ENCODE peak calls at places on chromosomes 6 and 20, in ten cellular contexts. One of them, this sample, is unnamed.

GRCh38 chr6:93468291-93468690 is 48.9 kb upstream of the EPHA7 start:
- DNase-seq in effector CD4-positive, alpha-beta T cell: no peak
- DNase-seq in Calu3: no peak
- DNase-seq in choroid plexus epithelial cell: peak; percentile 64
- DNase-seq in naive thymus-derived CD8-positive, alpha-beta T cell: no peak
- DNase-seq in heart right ventricle: no peak
- DNase-seq in stimulated activated naive CD8-positive, alpha-beta T cell treated with anti-CD3 and anti-CD28 coated beads, Interleukin-15, Interleukin-2, amounts not matched to agents 100 U/mL and 50 U/mL, for 24 hours: no peak
- DNase-seq in activated T-helper 1 cell treated with anti-CD3 and anti-CD28 coated beads, Interleukin-2, amount 50 U/mL, for 16 hours: no peak
- DNase-seq in astrocyte of the spinal cord: peak; percentile 84
- DNase-seq in NCI-H1105: no peak
- DNase-seq in this sample: no peak

GRCh38 chr20:32190608-32191415 is 16.7 kb downstream of the PLAGL2 start:
- DNase-seq in effector CD4-positive, alpha-beta T cell: no peak
- DNase-seq in Calu3: no peak
- DNase-seq in choroid plexus epithelial cell: peak; percentile 23
- DNase-seq in naive thymus-derived CD8-positive, alpha-beta T cell: no peak
- DNase-seq in heart right ventricle: no peak
- DNase-seq in stimulated activated naive CD8-positive, alpha-beta T cell treated with anti-CD3 and anti-CD28 coated beads, Interleukin-15, Interleukin-2, amounts not matched to agents 100 U/mL and 50 U/mL, for 24 hours: no peak
- DNase-seq in activated T-helper 1 cell treated with anti-CD3 and anti-CD28 coated beads, Interleukin-2, amount 50 U/mL, for 16 hours: no peak
- DNase-seq in astrocyte of the spinal cord: no peak
- DNase-seq in NCI-H1105: peak; percentile 11
- DNase-seq in this sample: no peak

GRCh38 chr6:108737594-108738546 is 110.4 kb upstream of the ARMC2 start:
- DNase-seq in effector CD4-positive, alpha-beta T cell: no peak
- DNase-seq in Calu3: peak; percentile 83
- DNase-seq in choroid plexus epithelial cell: peak; percentile 92
- DNase-seq in naive thymus-derived CD8-positive, alpha-beta T cell: no peak
- DNase-seq in heart right ventricle: no peak
- DNase-seq in stimulated activated naive CD8-positive, alpha-beta T cell treated with anti-CD3 and anti-CD28 coated beads, Interleukin-15, Interleukin-2, amounts not matched to agents 100 U/mL and 50 U/mL, for 24 hours: peak; percentile 15
- DNase-seq in activated T-helper 1 cell treated with anti-CD3 and anti-CD28 coated beads, Interleukin-2, amount 50 U/mL, for 16 hours: no peak
- DNase-seq in astrocyte of the spinal cord: peak; percentile 85
- DNase-seq in NCI-H1105: no peak
- DNase-seq in this sample: no peak

GRCh38 chr20:20358801-20359200 is 9.1 kb upstream of the INSM1 start:
- DNase-seq in effector CD4-positive, alpha-beta T cell: no peak
- DNase-seq in Calu3: no peak
- DNase-seq in choroid plexus epithelial cell: no peak
- DNase-seq in naive thymus-derived CD8-positive, alpha-beta T cell: no peak
- DNase-seq in heart right ventricle: no peak
- DNase-seq in stimulated activated naive CD8-positive, alpha-beta T cell treated with anti-CD3 and anti-CD28 coated beads, Interleukin-15, Interleukin-2, amounts not matched to agents 100 U/mL and 50 U/mL, for 24 hours: no peak
- DNase-seq in activated T-helper 1 cell treated with anti-CD3 and anti-CD28 coated beads, Interleukin-2, amount 50 U/mL, for 16 hours: no peak
- DNase-seq in astrocyte of the spinal cord: no peak
- DNase-seq in NCI-H1105: peak; percentile 92
- DNase-seq in this sample: no peak

GRCh38 chr6:80622641-80623040 is 516.2 kb downstream of the BCKDHB start:
- DNase-seq in effector CD4-positive, alpha-beta T cell: no peak
- DNase-seq in Calu3: peak; percentile 66
- DNase-seq in choroid plexus epithelial cell: no peak
- DNase-seq in naive thymus-derived CD8-positive, alpha-beta T cell: no peak
- DNase-seq in heart right ventricle: peak; percentile 34
- DNase-seq in stimulated activated naive CD8-positive, alpha-beta T cell treated with anti-CD3 and anti-CD28 coated beads, Interleukin-15, Interleukin-2, amounts not matched to agents 100 U/mL and 50 U/mL, for 24 hours: no peak
- DNase-seq in activated T-helper 1 cell treated with anti-CD3 and anti-CD28 coated beads, Interleukin-2, amount 50 U/mL, for 16 hours: no peak
- DNase-seq in astrocyte of the spinal cord: no peak
- DNase-seq in NCI-H1105: no peak
- DNase-seq in this sample: no peak

GRCh38 chr6:24325978-24326377 is 31.9 kb downstream of the DCDC2 start:
- DNase-seq in effector CD4-positive, alpha-beta T cell: no peak
- DNase-seq in Calu3: no peak
- DNase-seq in choroid plexus epithelial cell: no peak
- DNase-seq in naive thymus-derived CD8-positive, alpha-beta T cell: no peak
- DNase-seq in heart right ventricle: no peak
- DNase-seq in stimulated activated naive CD8-positive, alpha-beta T cell treated with anti-CD3 and anti-CD28 coated beads, Interleukin-15, Interleukin-2, amounts not matched to agents 100 U/mL and 50 U/mL, for 24 hours: no peak
- DNase-seq in activated T-helper 1 cell treated with anti-CD3 and anti-CD28 coated beads, Interleukin-2, amount 50 U/mL, for 16 hours: no peak
- DNase-seq in astrocyte of the spinal cord: no peak
- DNase-seq in NCI-H1105: no peak
- DNase-seq in this sample: no peak

GRCh38 chr6:79719248-79719975 is 88.3 kb downstream of the SH3BGRL2 start:
- DNase-seq in effector CD4-positive, alpha-beta T cell: no peak
- DNase-seq in Calu3: peak; percentile 10
- DNase-seq in choroid plexus epithelial cell: peak; percentile 55
- DNase-seq in naive thymus-derived CD8-positive, alpha-beta T cell: no peak
- DNase-seq in heart right ventricle: no peak
- DNase-seq in stimulated activated naive CD8-positive, alpha-beta T cell treated with anti-CD3 and anti-CD28 coated beads, Interleukin-15, Interleukin-2, amounts not matched to agents 100 U/mL and 50 U/mL, for 24 hours: no peak
- DNase-seq in activated T-helper 1 cell treated with anti-CD3 and anti-CD28 coated beads, Interleukin-2, amount 50 U/mL, for 16 hours: no peak
- DNase-seq in astrocyte of the spinal cord: peak; percentile 63
- DNase-seq in NCI-H1105: no peak
- DNase-seq in this sample: no peak

GRCh38 chr20:49340161-49340966 is 62.5 kb upstream of the ZNFX1 start:
- DNase-seq in effector CD4-positive, alpha-beta T cell: no peak
- DNase-seq in Calu3: no peak
- DNase-seq in choroid plexus epithelial cell: no peak
- DNase-seq in naive thymus-derived CD8-positive, alpha-beta T cell: no peak
- DNase-seq in heart right ventricle: no peak
- DNase-seq in stimulated activated naive CD8-positive, alpha-beta T cell treated with anti-CD3 and anti-CD28 coated beads, Interleukin-15, Interleukin-2, amounts not matched to agents 100 U/mL and 50 U/mL, for 24 hours: no peak
- DNase-seq in activated T-helper 1 cell treated with anti-CD3 and anti-CD28 coated beads, Interleukin-2, amount 50 U/mL, for 16 hours: no peak
- DNase-seq in astrocyte of the spinal cord: no peak
- DNase-seq in NCI-H1105: no peak
- DNase-seq in this sample: no peak

GRCh38 chr20:12824353-12824752 is 184.4 kb upstream of the SPTLC3 start:
- DNase-seq in effector CD4-positive, alpha-beta T cell: no peak
- DNase-seq in Calu3: no peak
- DNase-seq in choroid plexus epithelial cell: peak; percentile 25
- DNase-seq in naive thymus-derived CD8-positive, alpha-beta T cell: no peak
- DNase-seq in heart right ventricle: no peak
- DNase-seq in stimulated activated naive CD8-positive, alpha-beta T cell treated with anti-CD3 and anti-CD28 coated beads, Interleukin-15, Interleukin-2, amounts not matched to agents 100 U/mL and 50 U/mL, for 24 hours: no peak
- DNase-seq in activated T-helper 1 cell treated with anti-CD3 and anti-CD28 coated beads, Interleukin-2, amount 50 U/mL, for 16 hours: no peak
- DNase-seq in astrocyte of the spinal cord: peak; percentile 4
- DNase-seq in NCI-H1105: no peak
- DNase-seq in this sample: no peak

GRCh38 chr6:24667378-24667803 is 514 bp downstream of the ACOT13 start:
- DNase-seq in effector CD4-positive, alpha-beta T cell: no peak
- DNase-seq in Calu3: peak; percentile 34
- DNase-seq in choroid plexus epithelial cell: peak; percentile 72
- DNase-seq in naive thymus-derived CD8-positive, alpha-beta T cell: no peak
- DNase-seq in heart right ventricle: no peak
- DNase-seq in stimulated activated naive CD8-positive, alpha-beta T cell treated with anti-CD3 and anti-CD28 coated beads, Interleukin-15, Interleukin-2, amounts not matched to agents 100 U/mL and 50 U/mL, for 24 hours: no peak
- DNase-seq in activated T-helper 1 cell treated with anti-CD3 and anti-CD28 coated beads, Interleukin-2, amount 50 U/mL, for 16 hours: no peak
- DNase-seq in astrocyte of the spinal cord: no peak
- DNase-seq in NCI-H1105: no peak
- DNase-seq in this sample: no peak

GRCh38 chr6:97294451-97294850 is 11.4 kb upstream of the MMS22L start:
- DNase-seq in effector CD4-positive, alpha-beta T cell: no peak
- DNase-seq in Calu3: no peak
- DNase-seq in choroid plexus epithelial cell: peak; percentile 13
- DNase-seq in naive thymus-derived CD8-positive, alpha-beta T cell: no peak
- DNase-seq in heart right ventricle: no peak
- DNase-seq in stimulated activated naive CD8-positive, alpha-beta T cell treated with anti-CD3 and anti-CD28 coated beads, Interleukin-15, Interleukin-2, amounts not matched to agents 100 U/mL and 50 U/mL, for 24 hours: no peak
- DNase-seq in activated T-helper 1 cell treated with anti-CD3 and anti-CD28 coated beads, Interleukin-2, amount 50 U/mL, for 16 hours: no peak
- DNase-seq in astrocyte of the spinal cord: peak; percentile 29
- DNase-seq in NCI-H1105: no peak
- DNase-seq in this sample: no peak

GRCh38 chr6:37368961-37369320 is 15.2 kb downstream of the RNF8 start:
- DNase-seq in effector CD4-positive, alpha-beta T cell: no peak
- DNase-seq in Calu3: no peak
- DNase-seq in choroid plexus epithelial cell: no peak
- DNase-seq in naive thymus-derived CD8-positive, alpha-beta T cell: no peak
- DNase-seq in heart right ventricle: no peak
- DNase-seq in stimulated activated naive CD8-positive, alpha-beta T cell treated with anti-CD3 and anti-CD28 coated beads, Interleukin-15, Interleukin-2, amounts not matched to agents 100 U/mL and 50 U/mL, for 24 hours: no peak
- DNase-seq in activated T-helper 1 cell treated with anti-CD3 and anti-CD28 coated beads, Interleukin-2, amount 50 U/mL, for 16 hours: no peak
- DNase-seq in astrocyte of the spinal cord: no peak
- DNase-seq in NCI-H1105: no peak
- DNase-seq in this sample: no peak

GRCh38 chr6:31814677-31815024 is 432 bp downstream of the HSPA1L start:
- DNase-seq in effector CD4-positive, alpha-beta T cell: peak; percentile 56
- DNase-seq in Calu3: peak; percentile 99
- DNase-seq in choroid plexus epithelial cell: peak; percentile 97
- DNase-seq in naive thymus-derived CD8-positive, alpha-beta T cell: peak; percentile 53
- DNase-seq in heart right ventricle: peak; percentile 93
- DNase-seq in stimulated activated naive CD8-positive, alpha-beta T cell treated with anti-CD3 and anti-CD28 coated beads, Interleukin-15, Interleukin-2, amounts not matched to agents 100 U/mL and 50 U/mL, for 24 hours: peak; percentile 78
- DNase-seq in activated T-helper 1 cell treated with anti-CD3 and anti-CD28 coated beads, Interleukin-2, amount 50 U/mL, for 16 hours: peak; percentile 42
- DNase-seq in astrocyte of the spinal cord: peak; percentile 98
- DNase-seq in NCI-H1105: peak; percentile 95
- DNase-seq in this sample: peak; percentile 95

GRCh38 chr6:25052181-25052580 is 116.4 kb upstream of the RIPOR2 start:
- DNase-seq in effector CD4-positive, alpha-beta T cell: no peak
- DNase-seq in Calu3: peak; percentile 62
- DNase-seq in choroid plexus epithelial cell: no peak
- DNase-seq in naive thymus-derived CD8-positive, alpha-beta T cell: no peak
- DNase-seq in heart right ventricle: no peak
- DNase-seq in stimulated activated naive CD8-positive, alpha-beta T cell treated with anti-CD3 and anti-CD28 coated beads, Interleukin-15, Interleukin-2, amounts not matched to agents 100 U/mL and 50 U/mL, for 24 hours: no peak
- DNase-seq in activated T-helper 1 cell treated with anti-CD3 and anti-CD28 coated beads, Interleukin-2, amount 50 U/mL, for 16 hours: no peak
- DNase-seq in astrocyte of the spinal cord: no peak
- DNase-seq in NCI-H1105: no peak
- DNase-seq in this sample: no peak

GRCh38 chr6:153062516-153062915 is 60.0 kb upstream of the MTRF1L start:
- DNase-seq in effector CD4-positive, alpha-beta T cell: no peak
- DNase-seq in Calu3: no peak
- DNase-seq in choroid plexus epithelial cell: no peak
- DNase-seq in naive thymus-derived CD8-positive, alpha-beta T cell: no peak
- DNase-seq in heart right ventricle: no peak
- DNase-seq in stimulated activated naive CD8-positive, alpha-beta T cell treated with anti-CD3 and anti-CD28 coated beads, Interleukin-15, Interleukin-2, amounts not matched to agents 100 U/mL and 50 U/mL, for 24 hours: no peak
- DNase-seq in activated T-helper 1 cell treated with anti-CD3 and anti-CD28 coated beads, Interleukin-2, amount 50 U/mL, for 16 hours: no peak
- DNase-seq in astrocyte of the spinal cord: no peak
- DNase-seq in NCI-H1105: no peak
- DNase-seq in this sample: no peak

GRCh38 chr6:42339991-42340401 is 111.7 kb downstream of the TRERF1 start:
- DNase-seq in effector CD4-positive, alpha-beta T cell: no peak
- DNase-seq in Calu3: no peak
- DNase-seq in choroid plexus epithelial cell: no peak
- DNase-seq in naive thymus-derived CD8-positive, alpha-beta T cell: no peak
- DNase-seq in heart right ventricle: no peak
- DNase-seq in stimulated activated naive CD8-positive, alpha-beta T cell treated with anti-CD3 and anti-CD28 coated beads, Interleukin-15, Interleukin-2, amounts not matched to agents 100 U/mL and 50 U/mL, for 24 hours: peak; percentile 40
- DNase-seq in activated T-helper 1 cell treated with anti-CD3 and anti-CD28 coated beads, Interleukin-2, amount 50 U/mL, for 16 hours: no peak
- DNase-seq in astrocyte of the spinal cord: no peak
- DNase-seq in NCI-H1105: no peak
- DNase-seq in this sample: no peak

GRCh38 chr6:10441004-10441654 is 26.3 kb upstream of the TFAP2A start:
- DNase-seq in effector CD4-positive, alpha-beta T cell: no peak
- DNase-seq in Calu3: peak; percentile 75
- DNase-seq in choroid plexus epithelial cell: peak; percentile 89
- DNase-seq in naive thymus-derived CD8-positive, alpha-beta T cell: no peak
- DNase-seq in heart right ventricle: no peak
- DNase-seq in stimulated activated naive CD8-positive, alpha-beta T cell treated with anti-CD3 and anti-CD28 coated beads, Interleukin-15, Interleukin-2, amounts not matched to agents 100 U/mL and 50 U/mL, for 24 hours: no peak
- DNase-seq in activated T-helper 1 cell treated with anti-CD3 and anti-CD28 coated beads, Interleukin-2, amount 50 U/mL, for 16 hours: no peak
- DNase-seq in astrocyte of the spinal cord: peak; percentile 89
- DNase-seq in NCI-H1105: no peak
- DNase-seq in this sample: no peak

GRCh38 chr6:111358454-111358853 is 124.6 kb downstream of the REV3L start:
- DNase-seq in effector CD4-positive, alpha-beta T cell: no peak
- DNase-seq in Calu3: no peak
- DNase-seq in choroid plexus epithelial cell: no peak
- DNase-seq in naive thymus-derived CD8-positive, alpha-beta T cell: no peak
- DNase-seq in heart right ventricle: no peak
- DNase-seq in stimulated activated naive CD8-positive, alpha-beta T cell treated with anti-CD3 and anti-CD28 coated beads, Interleukin-15, Interleukin-2, amounts not matched to agents 100 U/mL and 50 U/mL, for 24 hours: no peak
- DNase-seq in activated T-helper 1 cell treated with anti-CD3 and anti-CD28 coated beads, Interleukin-2, amount 50 U/mL, for 16 hours: no peak
- DNase-seq in astrocyte of the spinal cord: no peak
- DNase-seq in NCI-H1105: no peak
- DNase-seq in this sample: no peak

GRCh38 chr6:158667360-158667981 is 17.6 kb downstream of the SYTL3 start:
- DNase-seq in effector CD4-positive, alpha-beta T cell: no peak
- DNase-seq in Calu3: no peak
- DNase-seq in choroid plexus epithelial cell: no peak
- DNase-seq in naive thymus-derived CD8-positive, alpha-beta T cell: no peak
- DNase-seq in heart right ventricle: no peak
- DNase-seq in stimulated activated naive CD8-positive, alpha-beta T cell treated with anti-CD3 and anti-CD28 coated beads, Interleukin-15, Interleukin-2, amounts not matched to agents 100 U/mL and 50 U/mL, for 24 hours: no peak
- DNase-seq in activated T-helper 1 cell treated with anti-CD3 and anti-CD28 coated beads, Interleukin-2, amount 50 U/mL, for 16 hours: no peak
- DNase-seq in astrocyte of the spinal cord: no peak
- DNase-seq in NCI-H1105: no peak
- DNase-seq in this sample: no peak

GRCh38 chr20:14919473-14920157 is 582.2 kb upstream of the FLRT3 start:
- DNase-seq in effector CD4-positive, alpha-beta T cell: no peak
- DNase-seq in Calu3: peak; percentile 24
- DNase-seq in choroid plexus epithelial cell: no peak
- DNase-seq in naive thymus-derived CD8-positive, alpha-beta T cell: no peak
- DNase-seq in heart right ventricle: no peak
- DNase-seq in stimulated activated naive CD8-positive, alpha-beta T cell treated with anti-CD3 and anti-CD28 coated beads, Interleukin-15, Interleukin-2, amounts not matched to agents 100 U/mL and 50 U/mL, for 24 hours: no peak
- DNase-seq in activated T-helper 1 cell treated with anti-CD3 and anti-CD28 coated beads, Interleukin-2, amount 50 U/mL, for 16 hours: no peak
- DNase-seq in astrocyte of the spinal cord: no peak
- DNase-seq in NCI-H1105: peak; percentile 78
- DNase-seq in this sample: no peak

GRCh38 chr6:30513451-30513850 is 24.1 kb downstream of the HLA-E start:
- DNase-seq in effector CD4-positive, alpha-beta T cell: no peak
- DNase-seq in Calu3: no peak
- DNase-seq in choroid plexus epithelial cell: no peak
- DNase-seq in naive thymus-derived CD8-positive, alpha-beta T cell: no peak
- DNase-seq in heart right ventricle: no peak
- DNase-seq in stimulated activated naive CD8-positive, alpha-beta T cell treated with anti-CD3 and anti-CD28 coated beads, Interleukin-15, Interleukin-2, amounts not matched to agents 100 U/mL and 50 U/mL, for 24 hours: no peak
- DNase-seq in activated T-helper 1 cell treated with anti-CD3 and anti-CD28 coated beads, Interleukin-2, amount 50 U/mL, for 16 hours: no peak
- DNase-seq in astrocyte of the spinal cord: no peak
- DNase-seq in NCI-H1105: no peak
- DNase-seq in this sample: no peak

GRCh38 chr20:62792940-62793756 is 3.1 kb upstream of the MRGBP start:
- DNase-seq in effector CD4-positive, alpha-beta T cell: no peak
- DNase-seq in Calu3: no peak
- DNase-seq in choroid plexus epithelial cell: no peak
- DNase-seq in naive thymus-derived CD8-positive, alpha-beta T cell: no peak
- DNase-seq in heart right ventricle: no peak
- DNase-seq in stimulated activated naive CD8-positive, alpha-beta T cell treated with anti-CD3 and anti-CD28 coated beads, Interleukin-15, Interleukin-2, amounts not matched to agents 100 U/mL and 50 U/mL, for 24 hours: peak; percentile 18
- DNase-seq in activated T-helper 1 cell treated with anti-CD3 and anti-CD28 coated beads, Interleukin-2, amount 50 U/mL, for 16 hours: no peak
- DNase-seq in astrocyte of the spinal cord: no peak
- DNase-seq in NCI-H1105: no peak
- DNase-seq in this sample: no peak

GRCh38 chr6:158460602-158461092 is 99.2 kb upstream of the TMEM181 start:
- DNase-seq in effector CD4-positive, alpha-beta T cell: no peak
- DNase-seq in Calu3: no peak
- DNase-seq in choroid plexus epithelial cell: peak; percentile 29
- DNase-seq in naive thymus-derived CD8-positive, alpha-beta T cell: no peak
- DNase-seq in heart right ventricle: no peak
- DNase-seq in stimulated activated naive CD8-positive, alpha-beta T cell treated with anti-CD3 and anti-CD28 coated beads, Interleukin-15, Interleukin-2, amounts not matched to agents 100 U/mL and 50 U/mL, for 24 hours: no peak
- DNase-seq in activated T-helper 1 cell treated with anti-CD3 and anti-CD28 coated beads, Interleukin-2, amount 50 U/mL, for 16 hours: no peak
- DNase-seq in astrocyte of the spinal cord: peak; percentile 67
- DNase-seq in NCI-H1105: no peak
- DNase-seq in this sample: no peak

GRCh38 chr20:55792049-55792448 is 213.3 kb downstream of the CBLN4 start:
- DNase-seq in effector CD4-positive, alpha-beta T cell: no peak
- DNase-seq in Calu3: no peak
- DNase-seq in choroid plexus epithelial cell: no peak
- DNase-seq in naive thymus-derived CD8-positive, alpha-beta T cell: no peak
- DNase-seq in heart right ventricle: no peak
- DNase-seq in stimulated activated naive CD8-positive, alpha-beta T cell treated with anti-CD3 and anti-CD28 coated beads, Interleukin-15, Interleukin-2, amounts not matched to agents 100 U/mL and 50 U/mL, for 24 hours: no peak
- DNase-seq in activated T-helper 1 cell treated with anti-CD3 and anti-CD28 coated beads, Interleukin-2, amount 50 U/mL, for 16 hours: no peak
- DNase-seq in astrocyte of the spinal cord: no peak
- DNase-seq in NCI-H1105: no peak
- DNase-seq in this sample: no peak

This sample was measured in NCI-H2227 treated with DMSO at 0.1 percent for 48 hours.